ENCODE peak calls at places on chromosomes 5 and 9, in six cellular contexts. K is brain microvascular endothelial cell, T is NCI-H1105 treated with DMSO at 0.1 percent for 48 hours, Q is ecto neural progenitor cell, X is hypothalamus, F is RCC 7860. A is an unnamed sample.
A peak's percentile ranks its signal among the peaks of the same experiment; 100 is the strongest.

GRCh38 chr5:79795764-79796398 is 106.2 kb downstream of the CMYA5 start:
- DNase-seq in K (peak; percentile 16), T (no peak), Q (no peak), X (no peak), F (no peak), A (no peak)

GRCh38 chr5:88119535-88119934 is 149.1 kb downstream of the TMEM161B start:
- DNase-seq in K (no peak), T (no peak), Q (no peak), X (no peak), F (no peak), A (no peak)

GRCh38 chr9:36074870-36075532 is 38.3 kb downstream of the RECK start:
- DNase-seq in K (peak; percentile 73), T (peak; percentile 77), Q (no peak), X (no peak), F (no peak), A (no peak)

GRCh38 chr5:93058309-93058708 is 522.7 kb downstream of the NR2F1-AS1 start:
- DNase-seq in K (peak; percentile 62), T (no peak), Q (no peak), X (no peak), F (no peak), A (no peak)

GRCh38 chr9:131335356-131335755 is 45.8 kb downstream of the PLPP7 start:
- DNase-seq in K (no peak), T (no peak), Q (no peak), X (no peak), F (no peak), A (no peak)

GRCh38 chr9:128702949-128703615 is 779 bp downstream of the PKN3 start:
- DNase-seq in K (no peak), T (no peak), Q (peak; percentile 74), X (no peak), F (no peak), A (no peak)

GRCh38 chr9:134868751-134869553 is 11.7 kb upstream of the FCN2 start:
- DNase-seq in K (no peak), T (no peak), Q (no peak), X (no peak), F (no peak), A (no peak)

GRCh38 chr9:106929471-106930198 is 66.7 kb downstream of the ZNF462 start:
- DNase-seq in K (no peak), T (no peak), Q (no peak), X (no peak), F (no peak), A (no peak)

GRCh38 chr9:2229109-2229733 is 214.1 kb downstream of the SMARCA2 start:
- DNase-seq in K (no peak), T (no peak), Q (no peak), X (no peak), F (no peak), A (no peak)

GRCh38 chr5:112174959-112175594 is 244.0 kb downstream of the EPB41L4A start:
- DNase-seq in K (peak; percentile 29), T (peak; percentile 54), Q (no peak), X (no peak), F (peak; percentile 34), A (peak; percentile 71)

GRCh38 chr9:93680445-93681315 is 104.3 kb downstream of the PHF2 start:
- DNase-seq in K (no peak), T (no peak), Q (peak; percentile 42), X (no peak), F (no peak), A (no peak)